ENCODE peak calls at places on chromosomes 3 and 15, in four cellular contexts. One of them, this sample, is unnamed.

GRCh38 chr3:99648091-99648490 is 9.7 kb downstream of the COL8A1 start:
- DNase-seq in K562: no peak
- DNase-seq in HepG2: no peak
- DNase-seq in HCT116: no peak
- DNase-seq in this sample: no peak

GRCh38 chr3:126358038-126358815 is 1.0 kb upstream of the KLF15 start:
- DNase-seq in K562: no peak
- DNase-seq in HepG2: no peak
- DNase-seq in HCT116: no peak
- DNase-seq in this sample: no peak

GRCh38 chr3:167814441-167814951 is 79.0 kb downstream of the SERPINI1 start:
- DNase-seq in HepG2: peak; percentile 63
- DNase-seq in HCT116: no peak
- DNase-seq in K562: no peak
- DNase-seq in this sample: no peak

GRCh38 chr15:72230197-72231065 is 559 bp downstream of the PKM start:
- DNase-seq in HCT116: no peak
- DNase-seq in K562: peak; percentile 93
- DNase-seq in HepG2: peak; percentile 81
- DNase-seq in this sample: no peak

GRCh38 chr3:109132801-109133473 is 3.6 kb upstream of the C3orf85 start:
- DNase-seq in HepG2: no peak
- DNase-seq in HCT116: no peak
- DNase-seq in K562: no peak
- DNase-seq in this sample: no peak

GRCh38 chr3:47163023-47163989 is 607 bp downstream of the SETD2 start:
- DNase-seq in K562: peak; percentile 56
- DNase-seq in HepG2: peak; percentile 71
- DNase-seq in HCT116: no peak
- DNase-seq in this sample: no peak

GRCh38 chr3:174202561-174202960 is 656.6 kb upstream of the NAALADL2 start:
- DNase-seq in HCT116: no peak
- DNase-seq in K562: no peak
- DNase-seq in HepG2: no peak
- DNase-seq in this sample: no peak

GRCh38 chr15:67843571-67844387 is 3.9 kb upstream of the RNU6-1 start:
- DNase-seq in HepG2: peak; percentile 87
- DNase-seq in K562: peak; percentile 62
- DNase-seq in HCT116: no peak
- DNase-seq in this sample: no peak

GRCh38 chr3:36866358-36866757 is 78.5 kb downstream of the TRANK1 start:
- DNase-seq in K562: no peak
- DNase-seq in HCT116: no peak
- DNase-seq in HepG2: no peak
- DNase-seq in this sample: no peak

GRCh38 chr3:99114565-99115291 is 213.2 kb upstream of the DCBLD2 start:
- DNase-seq in K562: peak; percentile 8
- DNase-seq in HepG2: peak; percentile 20
- DNase-seq in HCT116: peak; percentile 49
- DNase-seq in this sample: no peak

GRCh38 chr3:107411779-107412178 is 34.5 kb downstream of the CCDC54 start:
- DNase-seq in K562: no peak
- DNase-seq in HepG2: no peak
- DNase-seq in HCT116: no peak
- DNase-seq in this sample: no peak

GRCh38 chr15:71079208-71080044 is 35.8 kb upstream of the THSD4 start:
- DNase-seq in HCT116: no peak
- DNase-seq in HepG2: no peak
- DNase-seq in K562: no peak
- DNase-seq in this sample: no peak
- TF ChIP-seq SIN3A in HCT116: no peak
- TF ChIP-seq SIN3A in HepG2: no peak
- TF ChIP-seq SIN3A in K562: no peak
- TF ChIP-seq SIN3A in this sample: no peak

DNA sequence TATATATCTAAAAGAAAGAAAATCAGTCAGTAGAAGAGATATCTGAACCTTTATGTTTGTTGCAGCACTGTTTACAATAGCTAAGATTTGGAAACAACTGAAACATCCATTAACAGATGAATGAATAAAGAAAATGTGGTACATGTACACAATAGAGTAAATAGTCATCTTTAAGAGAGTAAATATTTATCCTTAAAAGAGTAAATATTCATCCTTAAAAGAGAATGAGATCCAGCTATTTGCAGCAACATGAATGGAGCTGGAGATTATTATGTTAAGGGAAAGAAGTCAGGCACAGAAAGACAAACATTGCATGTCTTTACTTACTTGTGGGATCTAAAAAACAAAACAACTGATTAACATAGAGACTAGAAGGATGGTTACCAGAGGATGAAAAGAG is 197.0 kb upstream of the CBLB start:
- DNase-seq in K562: no peak
- DNase-seq in HCT116: no peak
- DNase-seq in HepG2: no peak
- DNase-seq in this sample: no peak
- TF ChIP-seq TCF7L2 in K562: no peak
- TF ChIP-seq TCF7L2 in HCT116: no peak
- TF ChIP-seq TCF7L2 in HepG2: no peak
- TF ChIP-seq TCF7L2 in this sample: no peak

GRCh38 chr3:10345911-10346310 is 25.0 kb upstream of the SEC13 start:
- DNase-seq in HCT116: no peak
- DNase-seq in K562: no peak
- DNase-seq in HepG2: no peak
- DNase-seq in this sample: no peak

GRCh38 chr3:10343526-10343925 is 22.6 kb upstream of the SEC13 start:
- DNase-seq in HCT116: no peak
- DNase-seq in K562: no peak
- DNase-seq in HepG2: no peak
- DNase-seq in this sample: no peak

GRCh38 chr3:10344944-10345575 is 24.1 kb upstream of the SEC13 start:
- DNase-seq in K562: no peak
- DNase-seq in HCT116: no peak
- DNase-seq in HepG2: no peak
- DNase-seq in this sample: no peak

GRCh38 chr3:10342781-10343180 is 21.9 kb upstream of the SEC13 start:
- DNase-seq in HepG2: no peak
- DNase-seq in HCT116: no peak
- DNase-seq in K562: no peak
- DNase-seq in this sample: no peak

DNA sequence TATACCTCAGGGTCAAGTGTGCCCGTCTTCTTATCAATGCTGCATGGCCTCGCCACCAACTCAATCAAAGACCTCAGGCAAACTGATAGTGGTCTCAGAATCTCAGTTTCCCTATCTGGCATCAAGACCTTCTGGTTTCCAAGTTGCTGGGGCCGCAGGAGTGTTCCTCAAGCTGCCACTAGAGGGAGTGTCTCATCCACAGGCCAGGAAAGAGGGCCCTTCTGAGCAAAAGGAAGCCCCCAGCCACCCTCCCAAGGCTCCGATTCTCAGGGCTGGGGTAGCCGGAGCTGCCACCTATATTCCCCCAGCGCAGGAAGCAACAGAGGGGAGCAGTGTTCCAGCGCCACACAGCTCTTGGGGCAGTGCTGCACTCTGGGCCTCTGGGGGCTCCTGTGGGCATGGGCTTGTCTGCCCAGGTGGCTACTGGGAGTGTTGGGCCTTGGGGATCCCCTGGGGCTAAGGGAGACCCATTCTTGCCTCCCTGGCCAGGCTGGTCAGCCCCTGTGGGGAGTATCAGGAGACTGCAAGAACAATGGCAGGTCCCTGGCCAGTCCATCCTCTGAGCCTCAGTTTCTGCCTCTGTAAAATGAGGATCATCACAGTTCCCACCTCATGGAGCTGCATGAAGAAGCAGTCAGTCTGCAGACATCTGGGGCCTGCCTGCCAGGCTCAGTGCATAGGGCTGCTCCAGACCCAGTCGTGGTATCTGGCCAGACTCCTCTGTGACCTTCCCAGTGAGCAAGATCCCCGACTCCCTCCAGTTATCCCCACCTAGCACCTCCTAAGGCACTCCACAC is 23.4 kb upstream of the SEC13 start:
- DNase-seq in HCT116: no peak
- DNase-seq in HepG2: no peak
- DNase-seq in K562: peak; percentile 72
- DNase-seq in this sample: no peak
- TF ChIP-seq CTCF in HCT116: peak; percentile 80
- TF ChIP-seq CTCF in HepG2: peak; percentile 85
- TF ChIP-seq CTCF in K562: peak; percentile 93
- TF ChIP-seq CTCF in this sample: peak; percentile 94

DNA sequence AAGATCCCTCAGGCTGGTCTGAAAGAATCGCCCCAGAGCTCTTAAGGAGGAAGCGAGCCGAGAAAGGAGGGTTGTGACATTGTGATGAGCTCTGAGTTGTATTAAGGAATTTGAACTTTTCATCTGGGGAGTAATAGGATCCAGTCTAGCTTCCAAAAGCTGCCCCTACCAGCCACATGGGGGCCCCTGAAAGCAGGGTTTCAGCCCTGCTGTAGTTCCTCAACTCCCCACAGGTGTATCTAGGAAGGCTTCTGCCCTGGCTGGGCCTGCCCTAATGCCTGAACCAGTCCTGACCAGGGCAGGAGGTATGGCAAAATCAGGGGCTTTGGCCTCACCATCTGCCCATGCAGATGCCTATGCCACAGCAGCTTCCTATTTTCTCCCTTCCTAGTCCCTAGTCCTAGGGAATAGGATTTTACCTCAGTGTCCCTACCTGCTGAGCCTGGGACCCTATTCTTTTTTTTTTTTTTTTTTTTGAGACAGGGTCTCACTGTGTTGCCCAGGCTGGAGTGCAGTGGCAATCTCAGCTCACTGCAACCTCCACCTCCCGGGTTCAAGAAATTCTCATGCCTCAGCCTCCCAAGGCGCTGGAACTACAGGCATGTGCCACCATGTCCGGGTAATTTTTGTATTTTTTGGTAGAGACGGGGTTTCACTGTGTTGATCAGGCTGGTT is 5.0 kb upstream of the AP3S2 start:
- DNase-seq in HepG2: peak; percentile 77
- DNase-seq in K562: peak; percentile 83
- DNase-seq in HCT116: peak; percentile 60
- DNase-seq in this sample: peak; percentile 38
- TF ChIP-seq SIN3A in HepG2: no peak
- TF ChIP-seq SIN3A in K562: no peak
- TF ChIP-seq SIN3A in HCT116: no peak
- TF ChIP-seq SIN3A in this sample: no peak

DNA sequence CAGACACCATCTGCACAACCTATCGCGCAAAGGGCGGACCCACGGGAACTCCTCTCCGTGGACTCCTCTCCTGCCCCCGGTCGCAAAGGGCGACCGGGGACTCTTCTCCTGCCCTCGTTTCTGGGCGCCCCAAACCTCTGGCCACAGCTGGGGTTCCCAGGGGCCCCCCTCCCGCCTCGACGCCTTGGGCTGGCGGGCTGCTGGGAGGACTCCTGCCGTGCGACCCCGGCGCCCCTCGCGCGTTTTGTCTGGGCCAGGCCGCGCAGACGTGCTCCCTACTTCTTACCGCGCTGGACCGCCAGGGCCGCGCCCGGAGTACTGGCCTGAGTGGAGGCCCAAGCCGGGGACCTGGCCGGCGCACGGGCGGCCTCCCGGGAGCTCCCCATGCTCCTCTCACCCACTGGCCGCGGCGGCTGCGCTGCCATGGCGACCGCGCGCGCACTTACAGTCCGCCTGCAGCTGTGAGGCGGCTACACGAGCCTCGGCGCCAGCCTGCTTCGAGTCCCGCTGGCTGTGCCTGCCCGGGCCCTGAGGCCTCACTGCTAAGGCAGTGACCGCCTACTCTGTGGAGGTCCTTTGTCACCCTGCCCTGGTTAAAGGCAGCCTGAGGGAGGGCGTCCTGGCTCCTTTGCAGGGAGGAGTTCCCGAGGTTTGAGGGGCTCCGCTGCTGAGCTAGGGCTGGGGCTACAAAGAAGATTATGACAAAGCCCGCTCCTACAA is 386 bp upstream of the LRRIQ4 start:
- DNase-seq in K562: no peak
- DNase-seq in HepG2: no peak
- DNase-seq in HCT116: no peak
- DNase-seq in this sample: no peak
- TF ChIP-seq TCF7L2 in K562: no peak
- TF ChIP-seq TCF7L2 in HepG2: no peak
- TF ChIP-seq TCF7L2 in HCT116: no peak
- TF ChIP-seq TCF7L2 in this sample: no peak

GRCh38 chr3:112013784-112014143 is 15.0 kb downstream of the TAGLN3 start:
- DNase-seq in HCT116: no peak
- DNase-seq in K562: no peak
- DNase-seq in HepG2: no peak
- DNase-seq in this sample: no peak
- TF ChIP-seq CTCF in HCT116: no peak
- TF ChIP-seq CTCF in K562: no peak
- TF ChIP-seq CTCF in HepG2: no peak
- TF ChIP-seq CTCF in this sample: peak; percentile 62

GRCh38 chr15:35141743-35142356 is 56.8 kb upstream of the NANOGP8 start:
- DNase-seq in HCT116: no peak
- DNase-seq in HepG2: peak; percentile 0
- DNase-seq in K562: peak; percentile 9
- DNase-seq in this sample: no peak
- TF ChIP-seq SIN3A in HCT116: no peak
- TF ChIP-seq SIN3A in HepG2: no peak
- TF ChIP-seq SIN3A in K562: no peak
- TF ChIP-seq SIN3A in this sample: no peak